ENCODE peak calls at places on chromosomes 16 and 17, in four cellular contexts. Y is A673, I is upper lobe of right lung, P is cardiac muscle cell. R is an unnamed sample.
A peak's percentile ranks its signal among the peaks of the same experiment; 100 is the strongest.

GRCh38 chr16:11090947-11091785 is 146.8 kb downstream of the CLEC16A start:
- DNase-seq in Y (no peak), I (no peak), P (no peak), R (no peak)

GRCh38 chr17:65455154-65455971 is 106.1 kb downstream of the AXIN2 start:
- DNase-seq in Y (no peak), I (no peak), P (no peak), R (no peak)

GRCh38 chr17:43570518-43570928 is 24.4 kb upstream of the ETV4 start:
- DNase-seq in Y (no peak), I (no peak), P (no peak), R (no peak)

GRCh38 chr16:20409398-20410152 is at the start of gene ACSM5:
- DNase-seq in Y (no peak), I (no peak), P (peak; percentile 15), R (no peak)

GRCh38 chr16:27195941-27196595 is 7.3 kb upstream of the KDM8 start:
- DNase-seq in Y (no peak), I (no peak), P (no peak), R (no peak)

GRCh38 chr17:77419547-77420475 is 279.0 kb downstream of the SEC14L1 start:
- DNase-seq in Y (no peak), I (no peak), P (peak; percentile 87), R (peak; percentile 64)

GRCh38 chr17:57892146-57892819 is 42.4 kb upstream of the MRPS23 start:
- DNase-seq in Y (peak; percentile 90), I (peak; percentile 93), P (peak; percentile 83), R (peak; percentile 95)

GRCh38 chr17:77619326-77619725 is 339.2 kb upstream of the TNRC6C start:
- DNase-seq in Y (no peak), I (peak; percentile 43), P (no peak), R (no peak)

GRCh38 chr17:62653831-62654829 is 26.7 kb downstream of the MRC2 start:
- DNase-seq in Y (no peak), I (peak; percentile 77), P (peak; percentile 49), R (no peak)

GRCh38 chr16:11535494-11535893 is 51.2 kb downstream of the LITAF start:
- DNase-seq in Y (no peak), I (no peak), P (no peak), R (no peak)

GRCh38 chr16:85316321-85316919 is 204.1 kb upstream of the CIBAR2 start:
- DNase-seq in Y (peak; percentile 65), I (peak; percentile 81), P (peak; percentile 80), R (peak; percentile 97)

GRCh38 chr16:77866769-77867168 is 78.4 kb downstream of the VAT1L start:
- DNase-seq in Y (no peak), I (no peak), P (no peak), R (no peak)

R was measured in HuH-7.